ENCODE peak calls at places on chromosomes 7 and 10, in four cellular contexts. V is HepG2, Y is H1, N is GM12878. L is an unnamed sample.
A peak's percentile ranks its signal among the peaks of the same experiment; 100 is the strongest.

GRCh38 chr7:2730846-2731770 is 43.1 kb downstream of the AMZ1 start:
- DNase-seq in N (no peak), Y (no peak), V (no peak), L (no peak)

GRCh38 chr10:102024799-102025198 is 31.2 kb downstream of the ARMH3 start:
- DNase-seq in Y (no peak), V (no peak), N (no peak), L (no peak)

GRCh38 chr10:119431034-119431767 is 111.3 kb downstream of the RGS10 start:
- DNase-seq in V (no peak), N (no peak), Y (no peak), L (no peak)

GRCh38 chr7:137130751-137131158 is 212.8 kb downstream of the PTN start:
- DNase-seq in N (no peak), V (peak; percentile 21), Y (no peak), L (no peak)

GRCh38 chr7:84372155-84372621 is 177.6 kb upstream of the SEMA3A start:
- DNase-seq in V (no peak), N (no peak), Y (no peak), L (no peak)

GRCh38 chr10:96021332-96021731 is 22.1 kb upstream of the CCNJ start:
- DNase-seq in V (no peak), Y (no peak), N (no peak), L (no peak)

GRCh38 chr7:87627634-87627994 is 584 bp upstream of the RUNDC3B start:
- DNase-seq in N (no peak), Y (no peak), V (no peak), L (no peak)

GRCh38 chr7:7122033-7122478 is 60.3 kb upstream of the C1GALT1 start:
- DNase-seq in N (no peak), V (no peak), Y (no peak), L (no peak)

GRCh38 chr7:113955157-113955556 is 36.3 kb upstream of the PPP1R3A start:
- DNase-seq in Y (no peak), N (no peak), V (no peak), L (no peak)

GRCh38 chr10:69879628-69880257 is 78.0 kb downstream of the COL13A1 start:
- DNase-seq in N (no peak), Y (no peak), V (peak; percentile 55), L (no peak)

GRCh38 chr10:44863344-44864041 is 47.6 kb upstream of the TMEM72 start:
- DNase-seq in N (no peak), V (no peak), Y (no peak), L (no peak)

GRCh38 chr7:40822861-40823260 is 688.1 kb downstream of the SUGCT start:
- DNase-seq in N (no peak), Y (no peak), V (no peak), L (no peak)

GRCh38 chr10:22252801-22253577 is 35.2 kb upstream of the EBLN1 start:
- DNase-seq in N (no peak), Y (no peak), V (no peak), L (no peak)

GRCh38 chr7:46948776-46949175 is 633.1 kb downstream of the TNS3 start:
- DNase-seq in N (no peak), V (no peak), Y (no peak), L (no peak)

GRCh38 chr10:43198682-43199005 is 60.4 kb downstream of the CSGALNACT2 start:
- DNase-seq in V (no peak), N (no peak), Y (no peak), L (no peak)

GRCh38 chr10:75401569-75402485 is at the start of gene ZNF503:
- DNase-seq in V (peak; percentile 98), N (peak; percentile 27), Y (peak; percentile 81), L (peak; percentile 80)

DNA sequence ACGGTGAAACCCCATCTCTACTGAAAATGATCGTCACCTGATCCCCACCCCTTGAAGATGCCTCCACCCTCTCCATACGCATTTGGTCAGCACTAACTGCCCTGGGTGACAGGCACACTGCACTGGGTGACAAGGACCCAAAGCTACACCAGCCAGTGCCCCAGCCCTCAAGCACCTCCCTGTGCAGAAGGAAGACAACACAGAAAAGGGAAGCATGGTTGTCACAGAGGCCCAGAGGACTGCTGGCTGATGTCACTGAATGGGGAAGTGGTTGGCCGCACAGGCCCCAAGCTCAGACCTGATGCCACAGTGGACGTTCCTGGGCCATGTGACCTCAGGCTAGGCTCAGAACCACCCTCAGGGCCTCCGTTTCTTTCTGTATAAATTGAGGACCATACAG is 4.2 kb upstream of the PILRA start:
- DNase-seq in V (no peak), N (peak; percentile 90), Y (no peak), L (no peak)
- TF ChIP-seq YY1 in V (no peak), N (peak; percentile 17), Y (no peak), L (no peak)

DNA sequence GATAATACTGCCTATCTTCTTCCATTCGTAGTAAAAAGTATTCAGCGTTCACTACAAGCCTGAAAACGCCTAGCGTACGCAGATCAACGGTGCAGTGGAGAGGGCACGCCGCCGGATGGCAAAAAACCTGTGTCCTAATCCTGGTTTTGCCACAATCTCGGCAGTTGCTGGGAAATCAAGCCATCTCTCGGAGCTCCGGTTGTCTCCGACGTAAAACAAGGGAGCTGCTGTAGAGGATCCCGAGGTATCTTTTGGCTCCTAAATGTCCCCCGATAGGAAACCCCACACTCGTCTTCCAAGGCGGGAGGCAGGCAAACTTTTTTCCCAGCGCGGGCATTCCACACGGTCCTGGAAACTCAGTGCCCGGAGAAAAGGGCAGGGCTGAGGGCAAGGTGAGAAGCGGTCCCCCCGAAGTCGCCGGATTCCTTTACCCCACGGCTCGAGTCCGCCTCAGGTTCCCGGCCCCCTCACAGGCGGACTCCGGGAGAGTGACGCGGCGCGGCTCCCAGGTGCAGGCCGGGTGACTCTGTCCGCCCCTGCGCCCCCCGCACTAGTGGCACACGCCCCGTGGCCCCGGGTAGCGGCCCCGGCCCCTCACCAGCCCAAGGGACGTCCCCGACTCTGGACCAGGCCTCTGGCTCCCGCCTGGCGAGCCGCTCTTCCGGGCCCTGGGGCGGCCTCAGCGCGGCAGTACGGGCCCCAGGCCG is 649 bp downstream of the IDE start:
- DNase-seq in V (no peak), N (no peak), Y (no peak), L (no peak)
- TF ChIP-seq SUZ12 in V (no peak), N (no peak), Y (no peak), L (no peak)

DNA sequence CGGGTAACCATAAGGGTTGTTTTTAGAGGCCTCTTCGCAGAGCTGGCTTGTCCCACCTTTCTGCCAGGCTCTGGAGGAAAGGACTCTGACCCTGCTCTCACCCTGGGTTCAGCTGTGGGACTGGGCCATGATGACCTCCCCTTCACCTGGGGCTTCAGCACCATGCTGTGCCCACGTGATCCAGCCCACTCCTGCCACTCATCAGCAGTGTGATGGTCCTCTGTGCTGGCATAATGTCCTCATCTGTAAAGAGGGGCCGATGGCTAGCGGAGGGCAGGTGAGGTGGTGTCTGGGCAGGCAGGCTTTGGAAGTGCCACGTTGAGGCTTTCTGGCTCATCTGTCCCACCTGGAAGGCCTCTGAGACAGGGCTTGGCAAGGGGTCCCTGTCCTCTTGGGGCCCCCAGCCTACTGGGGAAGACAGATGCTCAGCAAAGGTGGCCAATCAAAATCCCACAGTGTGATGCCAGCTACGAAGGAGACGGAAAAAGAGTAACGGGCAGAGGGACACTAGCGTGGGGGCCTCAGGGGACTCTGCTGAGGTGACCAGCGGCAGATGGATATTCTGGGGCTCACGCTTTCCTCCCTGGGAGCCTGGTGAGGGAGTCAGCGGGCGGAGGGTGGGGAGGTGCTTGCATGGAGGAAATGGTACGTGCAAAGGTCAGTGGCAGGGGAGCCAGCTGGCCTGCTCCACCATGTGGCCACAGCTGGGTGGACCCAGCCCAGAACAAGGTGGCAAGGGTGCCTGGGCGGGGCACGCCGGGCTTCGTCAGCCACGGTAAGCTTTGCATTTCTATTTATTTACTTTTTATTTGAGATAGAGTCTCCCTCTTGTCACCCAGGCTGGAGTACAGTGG is 5.4 kb downstream of the LRWD1 start:
- DNase-seq in Y (no peak), N (no peak), V (no peak), L (no peak)
- TF ChIP-seq ZNF274 in Y (no peak), N (no peak), V (no peak), L (no peak)

GRCh38 chr10:48625013-48625412 is 20.1 kb upstream of the ARHGAP22 start:
- DNase-seq in V (no peak), N (no peak), Y (no peak), L (no peak)

GRCh38 chr10:48623607-48624132 is 18.8 kb upstream of the ARHGAP22 start:
- DNase-seq in N (no peak), Y (no peak), V (no peak), L (no peak)

GRCh38 chr10:48632166-48632565 is 27.3 kb upstream of the ARHGAP22 start:
- DNase-seq in Y (no peak), V (no peak), N (no peak), L (no peak)

GRCh38 chr10:48626986-48627731 is 22.3 kb upstream of the ARHGAP22 start:
- DNase-seq in N (no peak), V (no peak), Y (no peak), L (no peak)

DNA sequence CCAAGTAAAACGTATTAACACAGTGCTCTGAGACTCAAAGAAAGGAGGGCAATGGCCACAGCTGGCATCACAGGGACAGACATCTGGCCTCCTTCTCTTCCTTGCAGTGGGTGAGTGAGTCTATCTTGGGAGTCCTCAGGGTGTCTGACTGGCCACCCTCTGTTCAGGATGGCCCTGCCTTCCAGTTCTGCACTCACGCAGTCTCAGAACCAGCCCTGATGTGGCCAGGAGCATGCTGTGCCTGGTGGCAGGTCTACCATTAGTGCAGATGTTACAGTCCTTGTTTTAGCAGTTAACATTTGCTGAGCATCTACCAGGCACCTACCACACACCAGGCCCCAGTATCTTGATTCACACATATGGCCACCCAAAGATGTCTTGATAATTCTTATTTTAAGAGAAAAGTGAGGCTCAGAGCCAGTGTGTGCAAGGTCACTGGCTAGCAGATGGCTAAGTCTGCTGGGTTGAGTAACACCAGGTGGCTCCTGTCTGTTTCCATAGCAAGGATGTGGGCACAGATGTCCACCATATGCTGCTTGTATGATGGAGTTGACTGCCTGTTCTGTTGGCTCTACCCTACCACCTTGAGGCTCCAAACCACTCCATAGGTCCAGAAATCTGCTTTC is 23.2 kb upstream of the ARHGAP22 start:
- DNase-seq in N (no peak), V (no peak), Y (no peak), L (no peak)
- TF ChIP-seq YY1 in N (no peak), V (no peak), Y (no peak), L (no peak)

GRCh38 chr7:48962821-48963505 is 38.6 kb downstream of the CDC14C start:
- DNase-seq in N (no peak), Y (no peak), V (no peak), L (peak; percentile 47)
- TF ChIP-seq SUZ12 in N (no peak), Y (no peak), V (no peak), L (no peak)

GRCh38 chr7:43520201-43520600 is 62.7 kb upstream of the STK17A start:
- DNase-seq in N (no peak), V (no peak), Y (no peak), L (no peak)

GRCh38 chr7:43517464-43517863 is 65.4 kb upstream of the STK17A start:
- DNase-seq in Y (no peak), N (no peak), V (no peak), L (no peak)

GRCh38 chr7:43516581-43517342 is 66.1 kb upstream of the STK17A start:
- DNase-seq in V (no peak), Y (no peak), N (peak; percentile 48), L (no peak)

DNA sequence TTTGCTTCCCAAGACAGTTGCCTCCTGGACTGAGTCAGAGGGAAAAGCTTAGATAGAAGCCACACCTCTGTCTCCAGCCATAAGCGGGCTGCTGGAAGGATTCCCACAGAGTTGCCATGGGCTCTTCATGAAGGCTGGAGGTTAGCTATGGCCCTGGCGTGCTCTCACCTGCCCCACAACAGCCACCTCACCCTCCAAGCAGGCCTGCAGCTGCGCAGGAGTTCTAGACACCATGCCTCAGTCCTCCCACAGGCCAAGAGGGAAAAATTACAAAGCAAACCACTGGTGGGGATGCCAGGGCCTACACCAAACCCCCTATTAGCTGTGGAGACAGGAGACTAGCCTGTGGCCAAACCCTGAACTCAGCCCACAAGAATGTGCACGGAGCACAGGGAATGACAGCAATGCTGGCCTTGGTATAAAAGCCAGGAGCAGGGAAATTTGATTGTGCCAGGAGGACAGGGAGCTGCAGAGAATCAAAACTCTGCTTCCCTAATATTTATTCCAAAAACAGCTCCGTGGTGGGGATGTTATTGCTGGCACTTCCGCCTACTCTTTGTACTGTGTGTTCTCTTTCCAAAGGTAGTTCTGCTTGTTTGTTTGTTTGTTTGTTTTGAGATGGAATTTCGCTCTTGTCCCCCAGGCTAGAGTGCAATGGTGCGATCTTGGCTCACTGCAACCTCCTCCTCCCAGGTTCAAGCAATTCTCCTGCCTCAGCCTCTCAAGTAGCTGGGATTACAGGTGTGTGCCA is 60.3 kb upstream of the STK17A start:
- DNase-seq in N (no peak), Y (no peak), V (no peak), L (no peak)
- TF ChIP-seq ZNF274 in N (no peak), Y (no peak), V (no peak), L (no peak)

L was measured in NT2/D1.